ENCODE peak calls at places on chromosomes 5 and 9, in eight cellular contexts. F is CD4-positive, alpha-beta T cell; N is HEK293T; B is nephron progenitor cell; H is right lobe of liver; Q is ELR; J is mammary epithelial cell; O is skeletal muscle cell. P is an unnamed sample.

GRCh38 chr9:129665008-129665771 is at the start of gene PRRX2:
- DNase-seq in F (peak; percentile 7), N (no peak), B (peak; percentile 76), H (no peak), Q (peak; percentile 50), J (no peak), O (no peak), P (no peak)

GRCh38 chr5:154236011-154236410 is 45.5 kb downstream of the GALNT10 start:
- DNase-seq in F (no peak), N (no peak), B (no peak), H (no peak), Q (no peak), J (no peak), O (no peak), P (no peak)

GRCh38 chr5:64333891-64334290 is 168.2 kb downstream of the RNF180 start:
- DNase-seq in F (no peak), N (no peak), B (no peak), H (no peak), Q (no peak), J (no peak), O (no peak), P (no peak)

GRCh38 chr5:93348231-93348630 is 232.8 kb downstream of the NR2F1-AS1 start:
- DNase-seq in F (no peak), N (no peak), B (no peak), H (no peak), Q (no peak), J (peak; percentile 19), O (no peak), P (no peak)

GRCh38 chr5:67300321-67300720 is 103.7 kb upstream of the CD180 start:
- DNase-seq in F (no peak), N (no peak), B (no peak), H (no peak), Q (no peak), J (no peak), O (no peak), P (no peak)

GRCh38 chr9:94802795-94803194 is 76.3 kb downstream of the AOPEP start:
- DNase-seq in F (no peak), N (no peak), B (no peak), H (no peak), Q (peak; percentile 84), J (peak; percentile 81), O (no peak), P (no peak)

GRCh38 chr5:103573411-103573810 is 10.8 kb upstream of the NUDT12 start:
- DNase-seq in F (no peak), N (no peak), B (no peak), H (no peak), Q (no peak), J (no peak), O (no peak), P (no peak)

GRCh38 chr9:134068742-134069535 is 1.1 kb upstream of the BRD3 start:
- DNase-seq in F (no peak), N (no peak), B (no peak), H (no peak), Q (no peak), J (no peak), O (no peak), P (peak; percentile 47)

GRCh38 chr5:143239877-143240518 is 163.5 kb downstream of the NR3C1 start:
- DNase-seq in F (no peak), N (no peak), B (no peak), H (no peak), Q (no peak), J (no peak), O (no peak), P (no peak)

GRCh38 chr5:92749943-92750342 is 831.1 kb downstream of the NR2F1-AS1 start:
- DNase-seq in F (no peak), N (no peak), B (no peak), H (no peak), Q (peak; percentile 62), J (peak; percentile 50), O (peak; percentile 26), P (no peak)

GRCh38 chr9:81611664-81612063 is 77.7 kb downstream of the TLE1 start:
- DNase-seq in F (no peak), N (no peak), B (no peak), H (no peak), Q (no peak), J (no peak), O (no peak), P (no peak)

GRCh38 chr9:32251539-32251938 is 132.9 kb upstream of the ACO1 start:
- DNase-seq in F (no peak), N (peak; percentile 39), B (peak; percentile 61), H (peak; percentile 76), Q (peak; percentile 58), J (peak; percentile 51), O (peak; percentile 3), P (no peak)

GRCh38 chr9:33329117-33329563 is 38.8 kb downstream of the NFX1 start:
- DNase-seq in F (no peak), N (no peak), B (no peak), H (peak; percentile 88), Q (peak; percentile 90), J (peak; percentile 98), O (peak; percentile 93), P (no peak)

GRCh38 chr9:19424176-19424779 is 15.5 kb downstream of the ACER2 start:
- DNase-seq in F (no peak), N (no peak), B (no peak), H (no peak), Q (no peak), J (no peak), O (no peak), P (no peak)

GRCh38 chr5:123937230-123937629 is 425.3 kb downstream of the CSNK1G3 start:
- DNase-seq in F (no peak), N (peak; percentile 46), B (no peak), H (no peak), Q (peak; percentile 61), J (peak; percentile 64), O (peak; percentile 18), P (no peak)

GRCh38 chr9:113617550-113617949 is 154.0 kb downstream of the RGS3 start:
- DNase-seq in F (no peak), N (no peak), B (no peak), H (no peak), Q (no peak), J (no peak), O (no peak), P (no peak)

GRCh38 chr9:27542519-27542918 is 12.9 kb upstream of the MOB3B start:
- DNase-seq in F (no peak), N (no peak), B (no peak), H (no peak), Q (no peak), J (no peak), O (no peak), P (no peak)

GRCh38 chr5:73215525-73215890 is 42.5 kb downstream of the TMEM174 start:
- DNase-seq in F (no peak), N (no peak), B (no peak), H (no peak), Q (no peak), J (no peak), O (no peak), P (no peak)

GRCh38 chr5:159878988-159879471 is 37.3 kb upstream of the ADRA1B start:
- DNase-seq in F (no peak), N (peak; percentile 60), B (peak; percentile 56), H (peak; percentile 55), Q (peak; percentile 84), J (peak; percentile 45), O (peak; percentile 88), P (peak; percentile 58)

GRCh38 chr5:95261369-95262175 is 23.3 kb downstream of the MCTP1 start:
- DNase-seq in F (no peak), N (peak; percentile 27), B (no peak), H (no peak), Q (peak; percentile 54), J (peak; percentile 9), O (no peak), P (peak; percentile 43)

GRCh38 chr5:777756-778161 is 6.8 kb downstream of the ZDHHC11B start:
- DNase-seq in F (no peak), N (no peak), B (no peak), H (no peak), Q (no peak), J (no peak), O (no peak), P (peak; percentile 47)

GRCh38 chr5:20368581-20368980 is 380.6 kb upstream of the CDH18 start:
- DNase-seq in F (no peak), N (no peak), B (no peak), H (no peak), Q (no peak), J (no peak), O (no peak), P (no peak)